ENCODE peak calls at places on chromosomes 11 and 22, in six cellular contexts. B, E, O, H, X and I are unnamed samples.

GRCh38 chr11:73350908-73351636 is 25.1 kb upstream of the RELT start:
- DNase-seq in B (peak), E (peak), O (no peak), H (peak), X (peak), I (no peak)

GRCh38 chr11:110069158-110069737 is 23.9 kb upstream of the ZC3H12C start:
- DNase-seq in B (no peak), E (peak), O (no peak), H (peak), X (peak), I (no peak)

GRCh38 chr11:14132312-14132711 is 169.8 kb downstream of the SPON1 start:
- DNase-seq in B (no peak), E (peak), O (no peak), H (no peak), X (no peak), I (no peak)

GRCh38 chr11:7892751-7893356 is 38.2 kb downstream of the OR10A6 start:
- DNase-seq in B (no peak), E (peak), O (no peak), H (peak), X (peak), I (peak)

GRCh38 chr11:70100283-70100610 is 22.1 kb downstream of the ANO1 start:
- DNase-seq in B (no peak), E (no peak), O (no peak), H (no peak), X (no peak), I (no peak)

GRCh38 chr22:46752911-46753310 is 9.5 kb upstream of the TBC1D22A start:
- DNase-seq in B (no peak), E (no peak), O (no peak), H (no peak), X (no peak), I (no peak)

GRCh38 chr11:100576044-100577021 is 110.8 kb upstream of the ARHGAP42 start:
- DNase-seq in B (no peak), E (peak), O (no peak), H (peak), X (peak), I (peak)

GRCh38 chr11:77377734-77378133 is 76.2 kb upstream of the GDPD4 start:
- DNase-seq in B (no peak), E (peak), O (no peak), H (peak), X (no peak), I (no peak)

GRCh38 chr11:78472905-78473304 is 55.3 kb upstream of the GAB2 start:
- DNase-seq in B (no peak), E (no peak), O (no peak), H (no peak), X (no peak), I (no peak)

GRCh38 chr11:40338739-40339138 is 1120.7 kb downstream of the LRRC4C start:
- DNase-seq in B (no peak), E (peak), O (no peak), H (peak), X (no peak), I (no peak)

GRCh38 chr11:88208742-88209141 is 33.5 kb upstream of the RAB38 start:
- DNase-seq in B (no peak), E (no peak), O (no peak), H (peak), X (peak), I (no peak)

GRCh38 chr22:31742115-31742514 is 7.8 kb downstream of the PRR14L start:
- DNase-seq in B (no peak), E (no peak), O (no peak), H (no peak), X (no peak), I (no peak)

GRCh38 chr22:46684706-46685105 is 53.3 kb downstream of the CERK start:
- DNase-seq in B (no peak), E (no peak), O (no peak), H (no peak), X (no peak), I (no peak)

GRCh38 chr22:43553451-43554258 is 141.8 kb downstream of the MPPED1 start:
- DNase-seq in B (no peak), E (no peak), O (no peak), H (no peak), X (no peak), I (no peak)

GRCh38 chr22:46025973-46026906 is 49.3 kb upstream of the WNT7B start:
- DNase-seq in B (no peak), E (no peak), O (no peak), H (no peak), X (no peak), I (no peak)

GRCh38 chr11:8685820-8686219 is 3.2 kb downstream of the RPL27A start:
- DNase-seq in B (no peak), E (no peak), O (no peak), H (no peak), X (no peak), I (no peak)

GRCh38 chr11:108836541-108836940 is 171.7 kb downstream of the DDX10 start:
- DNase-seq in B (no peak), E (no peak), O (no peak), H (no peak), X (no peak), I (no peak)

GRCh38 chr11:119144825-119145476 is 3.9 kb upstream of the ABCG4 start:
- DNase-seq in B (peak), E (peak), O (no peak), H (peak), X (peak), I (peak)

GRCh38 chr11:68528630-68529029 is 68.1 kb downstream of the PPP6R3 start:
- DNase-seq in B (no peak), E (no peak), O (no peak), H (peak), X (no peak), I (no peak)

GRCh38 chr11:86743223-86744118 is 56.9 kb upstream of the PRSS23 start:
- DNase-seq in B (no peak), E (peak), O (no peak), H (peak), X (peak), I (no peak)

GRCh38 chr11:17790453-17790852 is 55.9 kb downstream of the KCNC1 start:
- DNase-seq in B (no peak), E (peak), O (no peak), H (peak), X (peak), I (no peak)

GRCh38 chr22:22035203-22035602 is 52.6 kb upstream of the TOP3B start:
- DNase-seq in B (no peak), E (no peak), O (no peak), H (no peak), X (no peak), I (no peak)
- H4K91ac ChIP-seq in B (no peak), E (no peak), O (no peak), H (no peak), X (no peak), I (no peak)

DNA sequence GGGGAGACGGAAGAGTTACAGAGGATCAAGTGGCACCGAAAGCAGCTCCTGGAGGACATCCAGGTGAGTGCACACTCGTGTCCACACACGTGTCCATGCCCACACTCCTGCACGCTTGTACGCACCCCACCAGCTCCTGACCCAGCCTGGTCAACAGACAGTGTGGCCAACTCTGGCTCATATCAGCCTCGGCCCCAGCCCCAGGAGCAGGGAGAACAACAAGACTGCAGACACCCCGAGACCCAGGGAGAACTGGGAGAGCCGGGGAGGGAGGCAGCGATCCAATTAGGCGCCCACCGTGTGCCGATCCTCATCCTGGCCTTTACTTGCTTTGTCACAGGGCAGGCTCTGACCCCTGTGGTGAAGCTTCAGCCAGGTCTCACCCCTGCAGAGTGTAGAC is 10.3 kb downstream of the CYTH4 start:
- DNase-seq in B (no peak), E (no peak), O (no peak), H (no peak), X (no peak), I (no peak)
- H2BK5ac ChIP-seq in B (no peak), E (no peak), O (no peak), H (no peak), X (no peak), I (peak)

GRCh38 chr11:58905141-58905715 is 34.1 kb upstream of the GLYATL1 start:
- DNase-seq in B (peak), E (peak), O (no peak), H (peak), X (no peak), I (peak)
- H3K23ac ChIP-seq in B (no peak), E (peak), O (no peak), H (no peak), X (no peak), I (no peak)

GRCh38 chr11:93188726-93189125 is 9.1 kb downstream of the SLC36A4 start:
- DNase-seq in B (no peak), E (no peak), O (no peak), H (no peak), X (no peak), I (no peak)
- H4K91ac ChIP-seq in B (no peak), E (no peak), O (no peak), H (no peak), X (no peak), I (no peak)

GRCh38 chr22:38716827-38717226 is 11.1 kb downstream of the GTPBP1 start:
- DNase-seq in B (no peak), E (no peak), O (no peak), H (no peak), X (no peak), I (no peak)

GRCh38 chr22:38720350-38720749 is 14.6 kb downstream of the GTPBP1 start:
- DNase-seq in B (no peak), E (no peak), O (no peak), H (no peak), X (peak), I (no peak)

GRCh38 chr22:38717244-38717643 is 11.5 kb downstream of the GTPBP1 start:
- DNase-seq in B (no peak), E (no peak), O (no peak), H (no peak), X (no peak), I (no peak)

GRCh38 chr22:38719196-38719595 is 13.5 kb downstream of the GTPBP1 start:
- DNase-seq in B (no peak), E (no peak), O (no peak), H (no peak), X (no peak), I (no peak)

DNA sequence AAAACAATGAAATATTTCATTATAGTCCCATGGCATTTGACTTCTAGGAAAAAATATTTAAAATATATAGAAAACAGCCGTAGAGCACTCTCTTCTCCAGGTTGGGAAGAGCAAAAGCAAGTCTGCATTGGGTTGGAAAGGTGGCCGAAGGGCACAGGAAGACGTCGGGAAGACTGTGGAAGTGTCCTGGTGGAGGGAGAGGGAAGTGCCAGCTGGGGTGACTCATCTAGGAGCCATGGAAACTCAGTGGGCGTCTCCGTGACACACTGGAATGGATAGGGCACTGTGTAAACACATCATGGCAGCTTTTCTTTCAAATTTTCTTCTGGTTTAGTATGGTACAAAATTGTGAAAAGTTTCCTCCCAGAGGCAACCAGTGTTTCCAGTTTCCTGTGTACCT is 12.7 kb downstream of the GTPBP1 start:
- DNase-seq in B (no peak), E (peak), O (no peak), H (peak), X (peak), I (no peak)
- H2BK5ac ChIP-seq in B (no peak), E (no peak), O (no peak), H (no peak), X (no peak), I (no peak)

GRCh38 chr11:71130106-71130505 is 122.3 kb downstream of the SHANK2 start:
- DNase-seq in B (no peak), E (no peak), O (no peak), H (no peak), X (no peak), I (no peak)

GRCh38 chr11:71129624-71130023 is 122.8 kb downstream of the SHANK2 start:
- DNase-seq in B (no peak), E (no peak), O (no peak), H (peak), X (no peak), I (no peak)

GRCh38 chr11:71125150-71125549 is 127.2 kb downstream of the SHANK2 start:
- DNase-seq in B (no peak), E (no peak), O (no peak), H (no peak), X (no peak), I (no peak)

GRCh38 chr11:71124127-71124526 is 128.2 kb downstream of the SHANK2 start:
- DNase-seq in B (no peak), E (no peak), O (no peak), H (no peak), X (no peak), I (no peak)

DNA sequence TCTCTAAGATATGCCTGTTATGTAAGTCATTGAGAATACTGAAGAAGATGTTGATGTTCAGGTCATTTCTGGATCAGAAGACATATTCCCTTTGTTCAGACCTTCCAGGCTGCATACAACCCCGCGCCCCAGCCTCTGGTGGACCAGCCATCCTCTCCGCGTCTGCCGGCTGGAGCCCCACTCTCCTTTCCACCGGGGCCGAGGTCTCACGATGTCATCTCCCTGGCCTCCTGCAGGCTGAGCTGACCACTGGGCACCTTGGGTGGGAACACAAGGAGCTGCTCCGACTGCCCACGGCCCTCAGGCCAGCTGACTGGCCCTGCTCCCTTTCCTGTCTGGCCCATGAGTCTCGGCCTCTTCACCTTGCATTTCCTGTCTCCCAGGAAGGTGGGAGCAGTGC is 124.6 kb downstream of the SHANK2 start:
- DNase-seq in B (no peak), E (no peak), O (no peak), H (no peak), X (no peak), I (no peak)
- H3K23ac ChIP-seq in B (no peak), E (no peak), O (no peak), H (no peak), X (no peak), I (no peak)

GRCh38 chr11:1344056-1344635 is 34.7 kb upstream of the TOLLIP start:
- DNase-seq in B (no peak), E (no peak), O (no peak), H (no peak), X (no peak), I (no peak)

GRCh38 chr11:1348146-1348545 is 38.7 kb upstream of the TOLLIP start:
- DNase-seq in B (peak), E (no peak), O (no peak), H (no peak), X (no peak), I (no peak)

GRCh38 chr11:1343391-1344055 is 34.1 kb upstream of the TOLLIP start:
- DNase-seq in B (no peak), E (no peak), O (no peak), H (no peak), X (no peak), I (no peak)

GRCh38 chr11:1346669-1347390 is 37.4 kb upstream of the TOLLIP start:
- DNase-seq in B (peak), E (no peak), O (no peak), H (no peak), X (no peak), I (no peak)

DNA sequence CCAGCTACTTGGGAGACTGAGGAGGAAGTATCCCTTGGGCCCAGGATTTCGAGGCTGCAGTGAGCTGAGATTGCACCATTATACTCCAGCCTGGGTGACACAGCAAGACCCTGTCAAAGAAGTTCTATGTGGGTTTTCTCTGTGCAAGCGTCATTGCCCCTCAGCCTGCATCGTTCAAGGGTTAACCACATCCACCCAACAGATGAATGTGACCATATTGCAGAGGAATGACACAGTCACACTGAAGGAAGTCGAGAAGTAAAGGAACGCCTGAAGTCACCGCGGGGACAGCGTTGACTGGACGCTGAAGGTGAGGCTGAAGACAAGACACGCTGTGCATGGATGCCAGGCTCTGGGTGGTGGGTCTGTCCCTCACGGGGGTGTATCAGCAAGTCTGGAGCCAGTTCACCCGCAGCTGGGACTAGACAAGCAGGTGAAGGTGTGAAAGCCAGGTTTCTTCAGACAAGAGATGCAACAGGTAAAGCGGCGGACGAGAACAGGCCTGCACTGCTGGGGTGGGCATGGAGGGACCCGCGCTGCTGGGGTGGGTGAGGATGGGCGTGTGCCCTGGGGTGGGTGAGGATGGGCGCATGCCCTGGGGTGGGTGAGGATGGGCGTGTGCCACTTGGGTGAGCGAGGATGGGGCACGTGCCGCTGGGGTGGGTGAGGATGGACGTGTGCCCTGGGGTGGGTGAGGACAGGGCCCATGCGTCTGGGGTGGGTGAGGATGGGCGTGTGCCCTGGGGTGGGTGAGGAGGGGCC is 36.5 kb upstream of the TOLLIP start:
- DNase-seq in B (peak), E (no peak), O (no peak), H (no peak), X (no peak), I (no peak)
- H4K91ac ChIP-seq in B (no peak), E (no peak), O (no peak), H (no peak), X (no peak), I (no peak)